ENCODE peak calls at places on chromosomes 2 and 18, in ten cellular contexts. One of them, this sample, is unnamed. For H3K4me1, the result is how much of the 10 kb centered on the place peaks cover.

GRCh38 chr2:46379213-46380037 is 82.2 kb downstream of the EPAS1 start:
- DNase-seq in thoracic aorta: no peak
- DNase-seq in GM23338: no peak
- DNase-seq in OCI-LY7: no peak
- DNase-seq in CD8-positive, alpha-beta memory T cell: no peak
- DNase-seq in fibroblast of lung: peak
- DNase-seq in foreskin keratinocyte: no peak
- DNase-seq in small intestine: no peak
- DNase-seq in Karpas-422: no peak
- DNase-seq in neural progenitor cell: no peak
- DNase-seq in this sample: no peak

GRCh38 chr2:120344991-120345975 is 653 bp upstream of the INHBB start:
- DNase-seq in OCI-LY7: no peak
- DNase-seq in neural progenitor cell: peak
- DNase-seq in thoracic aorta: no peak
- DNase-seq in fibroblast of lung: peak
- DNase-seq in small intestine: no peak
- DNase-seq in GM23338: peak
- DNase-seq in Karpas-422: no peak
- DNase-seq in CD8-positive, alpha-beta memory T cell: no peak
- DNase-seq in foreskin keratinocyte: no peak
- DNase-seq in this sample: no peak

GRCh38 chr2:64141711-64142405 is 2.4 kb downstream of the PELI1 start:
- DNase-seq in fibroblast of lung: peak
- DNase-seq in neural progenitor cell: peak
- DNase-seq in OCI-LY7: peak
- DNase-seq in small intestine: peak
- DNase-seq in GM23338: peak
- DNase-seq in foreskin keratinocyte: peak
- DNase-seq in thoracic aorta: no peak
- DNase-seq in CD8-positive, alpha-beta memory T cell: no peak
- DNase-seq in Karpas-422: peak
- DNase-seq in this sample: no peak

GRCh38 chr18:58104071-58104470 is 60.0 kb downstream of the NEDD4L start:
- DNase-seq in Karpas-422: no peak
- DNase-seq in fibroblast of lung: no peak
- DNase-seq in GM23338: no peak
- DNase-seq in small intestine: peak
- DNase-seq in foreskin keratinocyte: no peak
- DNase-seq in OCI-LY7: no peak
- DNase-seq in thoracic aorta: no peak
- DNase-seq in neural progenitor cell: no peak
- DNase-seq in CD8-positive, alpha-beta memory T cell: no peak
- DNase-seq in this sample: no peak

GRCh38 chr18:62450546-62451395 is 72.1 kb upstream of the ZCCHC2 start:
- DNase-seq in neural progenitor cell: no peak
- DNase-seq in CD8-positive, alpha-beta memory T cell: no peak
- DNase-seq in fibroblast of lung: peak
- DNase-seq in thoracic aorta: peak
- DNase-seq in small intestine: peak
- DNase-seq in Karpas-422: no peak
- DNase-seq in OCI-LY7: no peak
- DNase-seq in GM23338: no peak
- DNase-seq in foreskin keratinocyte: peak
- DNase-seq in this sample: peak

GRCh38 chr2:99066075-99066557 is 75.4 kb upstream of the C2orf15 start:
- DNase-seq in OCI-LY7: peak
- DNase-seq in Karpas-422: peak
- DNase-seq in fibroblast of lung: peak
- DNase-seq in foreskin keratinocyte: peak
- DNase-seq in thoracic aorta: no peak
- DNase-seq in GM23338: peak
- DNase-seq in neural progenitor cell: peak
- DNase-seq in small intestine: peak
- DNase-seq in CD8-positive, alpha-beta memory T cell: no peak
- DNase-seq in this sample: no peak

GRCh38 chr2:238704471-238705230 is 143.2 kb upstream of the TWIST2 start:
- DNase-seq in thoracic aorta: no peak
- DNase-seq in foreskin keratinocyte: no peak
- DNase-seq in Karpas-422: no peak
- DNase-seq in fibroblast of lung: no peak
- DNase-seq in neural progenitor cell: no peak
- DNase-seq in small intestine: no peak
- DNase-seq in GM23338: no peak
- DNase-seq in OCI-LY7: no peak
- DNase-seq in CD8-positive, alpha-beta memory T cell: no peak
- DNase-seq in this sample: no peak

GRCh38 chr18:30644158-30644557 is 398.4 kb downstream of the DSC3 start:
- DNase-seq in OCI-LY7: no peak
- DNase-seq in neural progenitor cell: no peak
- DNase-seq in fibroblast of lung: no peak
- DNase-seq in CD8-positive, alpha-beta memory T cell: no peak
- DNase-seq in Karpas-422: no peak
- DNase-seq in small intestine: no peak
- DNase-seq in foreskin keratinocyte: no peak
- DNase-seq in GM23338: no peak
- DNase-seq in thoracic aorta: no peak
- DNase-seq in this sample: no peak

GRCh38 chr2:145690183-145690582 is 1170.3 kb upstream of the ZEB2 start:
- DNase-seq in CD8-positive, alpha-beta memory T cell: no peak
- DNase-seq in OCI-LY7: no peak
- DNase-seq in foreskin keratinocyte: no peak
- DNase-seq in neural progenitor cell: no peak
- DNase-seq in GM23338: no peak
- DNase-seq in thoracic aorta: no peak
- DNase-seq in small intestine: no peak
- DNase-seq in fibroblast of lung: peak
- DNase-seq in Karpas-422: no peak
- DNase-seq in this sample: no peak

GRCh38 chr2:62660087-62660486 is 45.4 kb upstream of the EHBP1 start:
- DNase-seq in neural progenitor cell: no peak
- DNase-seq in foreskin keratinocyte: no peak
- DNase-seq in fibroblast of lung: no peak
- DNase-seq in OCI-LY7: no peak
- DNase-seq in CD8-positive, alpha-beta memory T cell: no peak
- DNase-seq in GM23338: no peak
- DNase-seq in small intestine: peak
- DNase-seq in Karpas-422: no peak
- DNase-seq in thoracic aorta: no peak
- DNase-seq in this sample: no peak

GRCh38 chr2:215684448-215685217 is 248.8 kb upstream of the FN1 start:
- DNase-seq in small intestine: no peak
- DNase-seq in CD8-positive, alpha-beta memory T cell: no peak
- DNase-seq in thoracic aorta: no peak
- DNase-seq in GM23338: no peak
- DNase-seq in foreskin keratinocyte: peak
- DNase-seq in Karpas-422: no peak
- DNase-seq in neural progenitor cell: no peak
- DNase-seq in fibroblast of lung: peak
- DNase-seq in OCI-LY7: no peak
- DNase-seq in this sample: no peak

GRCh38 chr2:86331391-86331790 is 6.0 kb downstream of the REEP1 start:
- DNase-seq in CD8-positive, alpha-beta memory T cell: no peak
- DNase-seq in thoracic aorta: no peak
- DNase-seq in OCI-LY7: no peak
- DNase-seq in Karpas-422: no peak
- DNase-seq in GM23338: no peak
- DNase-seq in foreskin keratinocyte: no peak
- DNase-seq in fibroblast of lung: no peak
- DNase-seq in small intestine: peak
- DNase-seq in neural progenitor cell: no peak
- DNase-seq in this sample: no peak

GRCh38 chr2:75484840-75485239 is 75.9 kb downstream of the EVA1A start:
- DNase-seq in fibroblast of lung: no peak
- DNase-seq in thoracic aorta: no peak
- DNase-seq in OCI-LY7: no peak
- DNase-seq in GM23338: no peak
- DNase-seq in CD8-positive, alpha-beta memory T cell: no peak
- DNase-seq in small intestine: no peak
- DNase-seq in Karpas-422: no peak
- DNase-seq in foreskin keratinocyte: no peak
- DNase-seq in neural progenitor cell: no peak
- DNase-seq in this sample: no peak
- H3K4me1 ChIP-seq in fibroblast of lung: under half
- H3K4me1 ChIP-seq in thoracic aorta: under half
- H3K4me1 ChIP-seq in OCI-LY7: under half
- H3K4me1 ChIP-seq in GM23338: under half
- H3K4me1 ChIP-seq in CD8-positive, alpha-beta memory T cell: under half
- H3K4me1 ChIP-seq in small intestine: under half
- H3K4me1 ChIP-seq in Karpas-422: under half
- H3K4me1 ChIP-seq in foreskin keratinocyte: under half
- H3K4me1 ChIP-seq in neural progenitor cell: under half
- H3K4me1 ChIP-seq in this sample: under half

GRCh38 chr2:159089543-159089942 is 121.1 kb downstream of the TANC1 start:
- DNase-seq in small intestine: no peak
- DNase-seq in Karpas-422: no peak
- DNase-seq in neural progenitor cell: no peak
- DNase-seq in thoracic aorta: no peak
- DNase-seq in OCI-LY7: no peak
- DNase-seq in CD8-positive, alpha-beta memory T cell: no peak
- DNase-seq in foreskin keratinocyte: no peak
- DNase-seq in GM23338: no peak
- DNase-seq in fibroblast of lung: no peak
- DNase-seq in this sample: no peak
- H3K4me1 ChIP-seq in small intestine: under half
- H3K4me1 ChIP-seq in Karpas-422: under half
- H3K4me1 ChIP-seq in neural progenitor cell: under half
- H3K4me1 ChIP-seq in thoracic aorta: half or more
- H3K4me1 ChIP-seq in OCI-LY7: under half
- H3K4me1 ChIP-seq in CD8-positive, alpha-beta memory T cell: under half
- H3K4me1 ChIP-seq in foreskin keratinocyte: under half
- H3K4me1 ChIP-seq in GM23338: under half
- H3K4me1 ChIP-seq in fibroblast of lung: under half
- H3K4me1 ChIP-seq in this sample: half or more

DNA sequence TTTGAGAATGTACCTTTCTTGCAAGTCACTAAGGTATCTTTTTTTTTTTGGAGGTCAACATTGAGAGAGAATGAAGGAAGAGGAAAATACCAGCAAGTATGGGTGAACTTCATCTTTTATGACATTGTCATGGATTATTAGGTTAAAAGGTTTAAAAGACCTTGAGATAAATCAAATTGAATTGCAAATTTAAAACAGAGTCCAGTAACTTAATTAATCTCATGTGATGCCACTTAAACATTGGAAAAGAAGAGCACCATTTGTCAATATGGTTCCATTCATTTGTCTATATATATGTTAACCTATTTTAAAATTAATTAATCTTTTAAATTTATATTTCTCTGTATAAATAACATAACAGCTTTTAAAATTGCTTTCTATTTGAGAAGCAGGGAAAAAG is 83.8 kb downstream of the PPP1R1C start:
- DNase-seq in fibroblast of lung: no peak
- DNase-seq in thoracic aorta: no peak
- DNase-seq in OCI-LY7: no peak
- DNase-seq in foreskin keratinocyte: no peak
- DNase-seq in neural progenitor cell: no peak
- DNase-seq in Karpas-422: no peak
- DNase-seq in GM23338: no peak
- DNase-seq in small intestine: no peak
- DNase-seq in CD8-positive, alpha-beta memory T cell: no peak
- DNase-seq in this sample: no peak
- H3K4me1 ChIP-seq in fibroblast of lung: under half
- H3K4me1 ChIP-seq in thoracic aorta: under half
- H3K4me1 ChIP-seq in OCI-LY7: under half
- H3K4me1 ChIP-seq in foreskin keratinocyte: under half
- H3K4me1 ChIP-seq in neural progenitor cell: under half
- H3K4me1 ChIP-seq in Karpas-422: under half
- H3K4me1 ChIP-seq in GM23338: under half
- H3K4me1 ChIP-seq in small intestine: under half
- H3K4me1 ChIP-seq in CD8-positive, alpha-beta memory T cell: under half
- H3K4me1 ChIP-seq in this sample: under half

GRCh38 chr2:218281449-218281848 is 10.9 kb downstream of the TMBIM1 start:
- DNase-seq in OCI-LY7: no peak
- DNase-seq in fibroblast of lung: peak
- DNase-seq in foreskin keratinocyte: no peak
- DNase-seq in neural progenitor cell: no peak
- DNase-seq in CD8-positive, alpha-beta memory T cell: no peak
- DNase-seq in small intestine: no peak
- DNase-seq in Karpas-422: no peak
- DNase-seq in GM23338: no peak
- DNase-seq in thoracic aorta: no peak
- DNase-seq in this sample: no peak
- H3K4me1 ChIP-seq in OCI-LY7: under half
- H3K4me1 ChIP-seq in fibroblast of lung: under half
- H3K4me1 ChIP-seq in foreskin keratinocyte: under half
- H3K4me1 ChIP-seq in neural progenitor cell: under half
- H3K4me1 ChIP-seq in CD8-positive, alpha-beta memory T cell: under half
- H3K4me1 ChIP-seq in small intestine: under half
- H3K4me1 ChIP-seq in Karpas-422: under half
- H3K4me1 ChIP-seq in GM23338: under half
- H3K4me1 ChIP-seq in thoracic aorta: half or more
- H3K4me1 ChIP-seq in this sample: half or more

DNA sequence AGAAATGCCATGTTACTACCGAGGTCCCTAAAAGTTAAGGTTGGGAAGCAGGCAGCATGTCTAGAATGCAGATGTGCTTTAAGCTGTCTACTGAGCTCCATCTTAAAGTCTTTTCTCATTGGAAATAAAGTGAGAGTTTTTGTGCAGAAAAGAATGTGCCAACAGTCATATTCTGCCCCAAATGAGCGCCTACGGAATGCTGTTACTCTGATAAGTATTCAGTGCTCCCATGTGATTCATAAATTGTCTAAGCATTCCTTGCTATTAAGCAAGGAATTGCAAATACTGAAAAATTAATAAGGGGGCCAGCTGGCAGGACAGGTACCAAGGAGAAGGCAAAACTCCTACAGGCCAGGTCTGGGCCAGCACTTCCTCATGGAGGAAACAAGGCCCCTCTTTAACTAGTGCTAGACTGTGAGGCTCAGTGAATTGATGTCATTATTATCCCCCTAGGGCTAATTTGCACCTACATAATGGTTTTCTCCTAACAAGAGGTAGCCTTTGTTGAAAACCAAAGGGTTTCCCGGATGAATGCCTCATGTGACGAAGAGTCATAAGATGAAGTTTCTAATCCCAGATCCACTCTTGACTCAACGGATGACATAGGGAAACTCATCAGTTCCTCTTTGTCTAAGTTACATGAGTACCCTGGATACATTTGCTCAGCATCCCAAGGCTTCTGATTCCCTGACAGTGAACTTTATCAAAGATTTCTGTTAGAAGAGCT is 16.4 kb downstream of the NRP2 start:
- DNase-seq in thoracic aorta: no peak
- DNase-seq in Karpas-422: no peak
- DNase-seq in fibroblast of lung: peak
- DNase-seq in CD8-positive, alpha-beta memory T cell: no peak
- DNase-seq in OCI-LY7: no peak
- DNase-seq in GM23338: no peak
- DNase-seq in small intestine: no peak
- DNase-seq in neural progenitor cell: peak
- DNase-seq in foreskin keratinocyte: peak
- DNase-seq in this sample: no peak
- H3K4me1 ChIP-seq in thoracic aorta: under half
- H3K4me1 ChIP-seq in Karpas-422: under half
- H3K4me1 ChIP-seq in fibroblast of lung: under half
- H3K4me1 ChIP-seq in CD8-positive, alpha-beta memory T cell: under half
- H3K4me1 ChIP-seq in OCI-LY7: under half
- H3K4me1 ChIP-seq in GM23338: under half
- H3K4me1 ChIP-seq in small intestine: under half
- H3K4me1 ChIP-seq in neural progenitor cell: half or more
- H3K4me1 ChIP-seq in foreskin keratinocyte: under half
- H3K4me1 ChIP-seq in this sample: under half